ENCODE peak calls at places on chromosomes 4 and X, in four cellular contexts. Q is K562, N is A549, X is GM12878. L is an unnamed sample.

GRCh38 chr4:89305712-89306437 is 1.7 kb downstream of the GPRIN3 start:
- DNase-seq in X (no peak), Q (no peak), N (peak; percentile 71), L (no peak)

GRCh38 chr4:165060938-165061337 is 7.3 kb downstream of the TRIM75 start:
- DNase-seq in Q (no peak), N (no peak), X (no peak), L (no peak)

GRCh38 chrX:78950157-78950556 is 5.0 kb downstream of the P2RY10 start:
- DNase-seq in X (no peak), Q (no peak), N (no peak), L (no peak)

GRCh38 chr4:126899382-126899801 is 733.4 kb upstream of the INTU start:
- DNase-seq in N (peak; percentile 1), Q (no peak), X (no peak), L (peak; percentile 94)

GRCh38 chr4:94140998-94141397 is 66.7 kb upstream of the SMARCAD1 start:
- DNase-seq in N (no peak), Q (no peak), X (no peak), L (no peak)

GRCh38 chr4:68368566-68369473 is 18.9 kb upstream of the YTHDC1 start:
- DNase-seq in N (peak; percentile 19), X (no peak), Q (no peak), L (peak; percentile 69)

GRCh38 chrX:106950381-106950780 is 30.2 kb downstream of the CLDN2 start:
- DNase-seq in Q (no peak), X (no peak), N (no peak), L (no peak)

GRCh38 chrX:155767101-155767878 is 113.9 kb upstream of the VAMP7 start:
- DNase-seq in X (peak; percentile 4), N (peak; percentile 84), Q (peak; percentile 48), L (peak; percentile 74)

GRCh38 chr4:113471141-113471860 is 290.2 kb downstream of the CAMK2D start:
- DNase-seq in X (no peak), Q (no peak), N (no peak), L (peak; percentile 30)

GRCh38 chr4:177761692-177762091 is 319.5 kb upstream of the AGA start:
- DNase-seq in X (no peak), Q (no peak), N (no peak), L (no peak)

GRCh38 chrX:50805316-50805715 is 8.7 kb downstream of the SHROOM4 start:
- DNase-seq in N (no peak), Q (no peak), X (no peak), L (no peak)

GRCh38 chrX:11329016-11329415 is 35.8 kb downstream of the AMELX start:
- DNase-seq in N (no peak), X (no peak), Q (no peak), L (peak; percentile 7)

GRCh38 chrX:148659481-148659880 is 159.1 kb downstream of the AFF2 start:
- DNase-seq in X (no peak), N (no peak), Q (no peak), L (no peak)

GRCh38 chr4:2763511-2763967 is 7.4 kb upstream of the TNIP2 start:
- DNase-seq in X (no peak), N (no peak), Q (peak; percentile 3), L (no peak)

GRCh38 chr4:52861879-52862604 is at the start of gene RASL11B:
- DNase-seq in X (peak; percentile 4), Q (peak; percentile 97), N (peak; percentile 40), L (peak; percentile 52)

GRCh38 chr4:128256539-128256938 is 31.1 kb downstream of the PGRMC2 start:
- DNase-seq in Q (no peak), X (no peak), N (no peak), L (no peak)

GRCh38 chr4:38670939-38671593 is 7.1 kb downstream of the KLF3 start:
- DNase-seq in X (no peak), Q (no peak), N (no peak), L (no peak)

GRCh38 chr4:75705198-75705712 is 19.1 kb upstream of the USO1 start:
- DNase-seq in Q (no peak), N (no peak), X (no peak), L (no peak)

GRCh38 chr4:171308661-171309060 is 504.5 kb upstream of the GALNTL6 start:
- DNase-seq in X (no peak), N (no peak), Q (no peak), L (no peak)

GRCh38 chr4:153438916-153439756 is 27.0 kb upstream of the TMEM131L start:
- DNase-seq in X (peak; percentile 79), Q (no peak), N (no peak), L (no peak)

GRCh38 chrX:114800719-114801118 is 216.7 kb downstream of the IL13RA2 start:
- DNase-seq in Q (peak; percentile 6), X (no peak), N (peak; percentile 59), L (peak; percentile 12)

GRCh38 chr4:69763233-69763632 is 2.8 kb upstream of the SULT1B1 start:
- DNase-seq in X (no peak), N (no peak), Q (no peak), L (no peak)

GRCh38 chr4:27684501-27685077 is 823.9 kb downstream of the STIM2 start:
- DNase-seq in N (peak; percentile 58), Q (no peak), X (no peak), L (peak; percentile 42)

GRCh38 chr4:16413794-16414555 is 187.7 kb upstream of the TAPT1 start:
- DNase-seq in X (no peak), N (no peak), Q (no peak), L (no peak)

GRCh38 chrX:46837543-46838481 is 969 bp downstream of the RP2 start:
- DNase-seq in Q (no peak), X (no peak), N (no peak), L (peak; percentile 46)

GRCh38 chr4:87843936-87844335 is 11.2 kb downstream of the MEPE start:
- DNase-seq in N (peak; percentile 33), Q (no peak), X (no peak), L (peak; percentile 52)

GRCh38 chrX:39261446-39262147 is 460.3 kb downstream of the MID1IP1 start:
- DNase-seq in N (peak; percentile 26), Q (peak; percentile 29), X (no peak), L (no peak)

GRCh38 chr4:2866891-2867290 is 23.2 kb downstream of the ADD1 start:
- DNase-seq in N (no peak), X (no peak), Q (no peak), L (peak; percentile 39)

GRCh38 chrX:49176421-49177326 is 5.0 kb downstream of the PLP2 start:
- DNase-seq in X (no peak), Q (no peak), N (peak; percentile 56), L (no peak)

GRCh38 chrX:19174401-19175025 is 52.2 kb upstream of the ADGRG2 start:
- DNase-seq in Q (no peak), X (no peak), N (peak; percentile 81), L (peak; percentile 48)
- TF ChIP-seq ELK1 in Q (no peak), X (no peak), N (no peak), L (no peak)

GRCh38 chr4:106277140-106277680 is 38.8 kb downstream of the TBCK start:
- DNase-seq in Q (no peak), X (no peak), N (no peak), L (peak; percentile 2)
- TF ChIP-seq ELK1 in Q (no peak), X (no peak), N (no peak), L (no peak)

GRCh38 chrX:111349098-111349497 is 62.9 kb downstream of the DCX start:
- DNase-seq in Q (no peak), X (no peak), N (no peak), L (no peak)

GRCh38 chrX:111352424-111352823 is 59.6 kb downstream of the DCX start:
- DNase-seq in Q (no peak), X (no peak), N (peak; percentile 0), L (no peak)

GRCh38 chrX:111349934-111350333 is 62.1 kb downstream of the DCX start:
- DNase-seq in X (no peak), Q (no peak), N (no peak), L (no peak)

GRCh38 chrX:111353810-111354209 is 58.2 kb downstream of the DCX start:
- DNase-seq in X (no peak), N (no peak), Q (no peak), L (no peak)

DNA sequence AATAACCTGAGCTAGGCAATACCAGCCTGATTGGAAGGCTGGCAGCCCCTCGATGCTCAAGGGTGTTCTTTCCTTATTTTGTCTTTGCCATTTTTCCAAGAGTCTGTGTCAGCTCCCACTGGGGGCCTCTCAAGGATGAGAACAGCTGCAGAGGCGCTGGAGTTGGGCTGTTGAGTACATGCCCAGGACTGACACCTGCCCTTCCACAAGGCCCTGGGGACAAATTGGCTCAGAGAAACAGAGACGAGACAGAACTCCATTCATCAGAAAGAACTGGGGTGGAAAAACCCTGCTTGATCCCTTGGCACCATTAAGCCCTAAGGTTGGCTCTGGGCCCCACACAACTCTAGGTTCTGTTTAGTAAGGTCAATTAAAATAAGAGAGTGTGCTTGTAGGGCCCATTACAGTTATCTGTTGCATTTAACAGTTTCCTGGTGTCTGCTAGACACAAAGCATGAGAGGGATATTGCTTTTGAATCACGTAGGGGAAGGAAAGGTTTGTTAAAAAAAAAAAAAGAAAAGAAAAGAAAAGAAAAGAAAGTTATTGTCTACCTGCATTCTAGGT is 63.5 kb downstream of the DCX start:
- DNase-seq in N (no peak), Q (no peak), X (no peak), L (no peak)
- TF ChIP-seq ELK1 in N (no peak), Q (no peak), X (no peak), L (no peak)

GRCh38 chrX:126819429-126819828 is at the start of gene PRR32:
- DNase-seq in Q (no peak), X (no peak), N (no peak), L (no peak)

GRCh38 chrX:126815816-126816215 is 3.7 kb upstream of the PRR32 start:
- DNase-seq in X (no peak), N (no peak), Q (no peak), L (no peak)

GRCh38 chrX:126824596-126824995 is 5.1 kb downstream of the PRR32 start:
- DNase-seq in Q (no peak), N (no peak), X (no peak), L (no peak)

GRCh38 chrX:126820700-126821420 is 1.3 kb downstream of the PRR32 start:
- DNase-seq in X (no peak), N (no peak), Q (no peak), L (no peak)
- TF ChIP-seq ELK1 in X (no peak), N (no peak), Q (no peak), L (no peak)

GRCh38 chrX:129116651-129117050 is 406.6 kb downstream of the SMARCA1 start:
- DNase-seq in Q (no peak), X (no peak), N (no peak), L (no peak)

GRCh38 chrX:129115935-129116334 is 407.4 kb downstream of the SMARCA1 start:
- DNase-seq in Q (no peak), N (no peak), X (no peak), L (no peak)

GRCh38 chrX:129115104-129115503 is 408.2 kb downstream of the SMARCA1 start:
- DNase-seq in Q (peak; percentile 52), N (peak; percentile 71), X (no peak), L (peak; percentile 8)
- TF ChIP-seq ELK1 in Q (no peak), N (no peak), X (no peak), L (no peak)

GRCh38 chr4:82561745-82562552 is at the start of gene TMEM150C:
- DNase-seq in X (no peak), Q (no peak), N (peak; percentile 48), L (no peak)
- TF ChIP-seq ELK1 in X (no peak), Q (no peak), N (no peak), L (no peak)

GRCh38 chr4:118112647-118113046 is 78.4 kb downstream of the NDST3 start:
- DNase-seq in X (no peak), N (no peak), Q (no peak), L (peak; percentile 21)
- TF ChIP-seq ELK1 in X (no peak), N (no peak), Q (no peak), L (no peak)